ENCODE peak calls at places on chromosomes 3 and 15, in ten cellular contexts. U is stimulated activated CD8-positive, alpha-beta memory T cell treated with anti-CD3 and anti-CD28 coated beads, Interleukin-7, amount 100 ng/mL, for 1 hour; D is right cardiac atrium; S is HEK293T; Z is GM12865; G is stomach; J is activated T-cell treated with anti-CD3 and anti-CD28 coated beads, Interleukin-2, amount 50 U/mL, for 24 hours; T is NCI-H774; E is cardiac muscle cell; L is GM04504. C is an unnamed sample.

GRCh38 chr3:160401301-160402095 is 2.0 kb downstream of the SMC4 start:
- DNase-seq in L (no peak), J (no peak), T (no peak), U (no peak), S (no peak), Z (peak), D (no peak), G (peak), E (peak), C (peak)

GRCh38 chr3:141011511-141012262 is 39.5 kb upstream of the SPSB4 start:
- DNase-seq in D (peak), E (peak), G (peak), Z (peak), U (peak), T (peak), S (peak), L (peak), J (peak), C (peak)

GRCh38 chr15:64112904-64113303 is 17.1 kb downstream of the SNX1 start:
- DNase-seq in D (no peak), J (no peak), E (peak), G (no peak), S (no peak), L (peak), Z (peak), U (no peak), T (no peak), C (no peak)

GRCh38 chr15:45276851-45277250 is 24.8 kb downstream of the SLC28A2 start:
- DNase-seq in J (no peak), L (peak), U (no peak), E (peak), Z (peak), D (no peak), T (no peak), G (no peak), S (peak), C (no peak)

GRCh38 chr15:63449711-63450110 is 54.7 kb upstream of the USP3 start:
- DNase-seq in U (no peak), G (no peak), S (no peak), D (no peak), Z (no peak), T (no peak), J (no peak), E (peak), L (no peak), C (peak)

GRCh38 chr3:141302364-141303141 is 65.8 kb upstream of the ZBTB38 start:
- DNase-seq in L (peak), S (no peak), T (no peak), G (no peak), U (no peak), D (peak), E (peak), J (no peak), Z (no peak), C (no peak)

GRCh38 chr3:47001731-47002489 is 22.4 kb downstream of the NBEAL2 start:
- DNase-seq in E (no peak), S (no peak), U (no peak), Z (no peak), T (no peak), D (no peak), G (no peak), J (no peak), L (no peak), C (peak)

GRCh38 chr3:76497636-76498035 is 542.3 kb upstream of the ROBO2 start:
- DNase-seq in J (no peak), D (no peak), L (no peak), T (no peak), Z (no peak), U (no peak), E (no peak), G (no peak), S (no peak), C (no peak)

GRCh38 chr15:72685925-72686794 is at the start of the genes BBS4 and HIGD2B:
- DNase-seq in Z (peak), D (peak), U (peak), L (peak), T (no peak), S (peak), J (peak), E (peak), G (peak), C (peak)

GRCh38 chr3:168096210-168096795 is 579 bp upstream of the GOLIM4 start:
- DNase-seq in U (no peak), E (peak), D (peak), S (peak), G (peak), J (no peak), L (peak), Z (peak), T (peak), C (peak)

GRCh38 chr3:52388348-52388821 is 56.5 kb downstream of the SEMA3G start:
- DNase-seq in G (no peak), L (no peak), Z (no peak), J (no peak), S (no peak), U (no peak), T (no peak), D (no peak), E (no peak), C (no peak)

GRCh38 chr3:72903004-72903403 is 15.2 kb downstream of the GXYLT2 start:
- DNase-seq in J (no peak), Z (no peak), E (peak), T (no peak), U (no peak), L (peak), D (no peak), S (no peak), G (no peak), C (no peak)

GRCh38 chr15:44157679-44158078 is 37.4 kb downstream of the FRMD5 start:
- DNase-seq in L (peak), E (peak), Z (no peak), D (no peak), J (no peak), T (peak), U (no peak), S (no peak), G (no peak), C (no peak)

GRCh38 chr3:15513121-15513520 is 8.4 kb downstream of the COLQ start:
- DNase-seq in L (no peak), U (no peak), E (no peak), J (no peak), S (no peak), T (no peak), D (no peak), Z (no peak), G (no peak), C (no peak)

GRCh38 chr15:20106026-20106425 is 435.6 kb downstream of the GOLGA6L6 start:
- DNase-seq in E (no peak), J (no peak), U (no peak), D (peak), G (peak), L (no peak), T (no peak), Z (no peak), S (no peak), C (no peak)

GRCh38 chr3:58117561-58118305 is 93.0 kb downstream of the DNASE1L3 start:
- DNase-seq in D (peak), S (no peak), E (peak), T (no peak), U (no peak), G (peak), J (no peak), L (no peak), Z (no peak), C (no peak)

GRCh38 chr3:173397161-173398110 is at the start of gene NLGN1:
- DNase-seq in E (peak), T (peak), Z (no peak), D (peak), L (peak), G (peak), J (no peak), U (no peak), S (peak), C (peak)

GRCh38 chr15:42145546-42146455 is 10.6 kb downstream of the PLA2G4F start:
- DNase-seq in Z (no peak), U (no peak), L (no peak), S (no peak), J (no peak), G (no peak), E (no peak), D (no peak), T (no peak), C (no peak)

GRCh38 chr15:68783226-68784054 is 37.3 kb downstream of the ANP32A start:
- DNase-seq in S (peak), G (peak), J (peak), D (no peak), U (peak), L (no peak), T (no peak), E (no peak), Z (peak), C (peak)

GRCh38 chr3:196789773-196790419 is 50.2 kb downstream of the PAK2 start:
- DNase-seq in D (no peak), S (no peak), L (no peak), U (no peak), E (no peak), T (no peak), G (no peak), J (no peak), Z (no peak), C (no peak)

GRCh38 chr15:52011711-52012144 is 7.3 kb upstream of the MAPK6 start:
- DNase-seq in D (no peak), J (no peak), L (no peak), T (peak), U (no peak), E (peak), G (no peak), S (no peak), Z (peak), C (no peak)

GRCh38 chr3:57726395-57726794 is 29.7 kb upstream of the SLMAP start:
- DNase-seq in J (no peak), L (no peak), G (no peak), U (no peak), Z (no peak), D (no peak), T (no peak), E (no peak), S (no peak), C (no peak)

GRCh38 chr3:196991581-196992460 is 23.2 kb upstream of the PIGZ start:
- DNase-seq in U (no peak), J (peak), G (no peak), S (no peak), L (no peak), Z (no peak), T (no peak), E (no peak), D (no peak), C (no peak)

GRCh38 chr15:55588070-55588817 is at the start of gene PYGO1:
- DNase-seq in D (peak), Z (peak), S (peak), J (peak), L (peak), U (no peak), G (peak), T (peak), E (peak), C (peak)